ENCODE peak calls at places on chromosome 19, in four cellular contexts. E, L, H and F are unnamed samples.

GRCh38 chr19:1856698-1857603 is 6.4 kb downstream of the KLF16 start:
- DNase-seq in L (no peak), H (peak), E (peak), F (no peak)

GRCh38 chr19:51224163-51224641 is 678 bp upstream of the CD33 start:
- DNase-seq in E (no peak), L (no peak), H (no peak), F (no peak)

GRCh38 chr19:50679177-50680125 is 30.2 kb downstream of the C19orf81 start:
- DNase-seq in H (peak), L (no peak), E (peak), F (peak)

GRCh38 chr19:53945441-53945840 is 17.3 kb upstream of the CACNG8 start:
- DNase-seq in L (no peak), H (no peak), E (no peak), F (no peak)

GRCh38 chr19:53908106-53908932 is 759 bp upstream of the CACNG7 start:
- DNase-seq in L (no peak), E (no peak), H (peak), F (peak)

GRCh38 chr19:5149508-5149907 is 180.6 kb downstream of the KDM4B start:
- DNase-seq in H (no peak), E (no peak), L (no peak), F (no peak)

GRCh38 chr19:4326837-4327251 is 11.8 kb downstream of the STAP2 start:
- DNase-seq in E (no peak), H (no peak), L (no peak), F (no peak)

GRCh38 chr19:6213696-6214585 is 65.8 kb downstream of the MLLT1 start:
- DNase-seq in E (no peak), H (no peak), L (no peak), F (no peak)

GRCh38 chr19:55068803-55069136 is 5.8 kb upstream of the RDH13 start:
- DNase-seq in E (no peak), L (no peak), H (no peak), F (no peak)

GRCh38 chr19:3606690-3607289 is at the start of gene TBXA2R:
- DNase-seq in E (no peak), L (no peak), H (peak), F (no peak)

GRCh38 chr19:34217952-34218817 is 36.2 kb upstream of the GARRE1 start:
- DNase-seq in H (no peak), E (no peak), L (peak), F (no peak)

GRCh38 chr19:42386974-42387707 is 3.0 kb downstream of the CNFN start:
- DNase-seq in L (peak), E (no peak), H (peak), F (peak)

GRCh38 chr19:18109731-18110671 is 12.4 kb downstream of the MAST3 start:
- DNase-seq in H (peak), L (no peak), E (no peak), F (no peak)

GRCh38 chr19:6788896-6789295 is 16.4 kb downstream of the VAV1 start:
- DNase-seq in H (no peak), E (no peak), L (peak), F (no peak)

GRCh38 chr19:39130337-39131254 is 5.0 kb downstream of the PAK4 start:
- DNase-seq in E (no peak), L (no peak), H (no peak), F (no peak)

GRCh38 chr19:50720921-50721291 is 1.3 kb upstream of the SHANK1 start:
- DNase-seq in E (no peak), H (no peak), L (no peak), F (no peak)

GRCh38 chr19:55669418-55670279 is 5.4 kb upstream of the EPN1 start:
- DNase-seq in L (no peak), E (no peak), H (no peak), F (no peak)

GRCh38 chr19:46393456-46394397 is 19.6 kb downstream of the CCDC8 start:
- DNase-seq in H (no peak), E (no peak), L (no peak), F (no peak)

GRCh38 chr19:362154-362553 is 17.6 kb upstream of the MIER2 start:
- DNase-seq in L (no peak), E (no peak), H (no peak), F (no peak)

GRCh38 chr19:38975214-38975860 is at the start of gene FBXO17:
- DNase-seq in E (peak), L (no peak), H (no peak), F (peak)

GRCh38 chr19:17754634-17755532 is 3.6 kb downstream of the FCHO1 start:
- DNase-seq in L (no peak), E (no peak), H (no peak), F (no peak)

GRCh38 chr19:58338825-58339558 is 12.2 kb downstream of the ZSCAN22 start:
- DNase-seq in H (no peak), L (peak), E (no peak), F (no peak)

GRCh38 chr19:6501740-6502648 is at the start of gene TUBB4A:
- DNase-seq in E (no peak), H (no peak), L (no peak), F (peak)

GRCh38 chr19:14371321-14371821 is 9.9 kb upstream of the ADGRE5 start:
- DNase-seq in H (no peak), L (no peak), E (no peak), F (no peak)

GRCh38 chr19:19485161-19485997 is 30.0 kb downstream of the TSSK6 start:
- DNase-seq in E (no peak), L (no peak), H (no peak), F (no peak)

GRCh38 chr19:19485998-19486290 is 29.4 kb downstream of the TSSK6 start:
- DNase-seq in E (no peak), L (no peak), H (no peak), F (no peak)

GRCh38 chr19:19486343-19487076 is 28.8 kb downstream of the TSSK6 start:
- DNase-seq in H (no peak), L (no peak), E (no peak), F (no peak)

GRCh38 chr19:19480688-19481087 is 34.7 kb downstream of the TSSK6 start:
- DNase-seq in L (no peak), H (no peak), E (no peak), F (no peak)

GRCh38 chr19:19482785-19483625 is 32.3 kb downstream of the TSSK6 start:
- DNase-seq in L (no peak), E (no peak), H (no peak), F (no peak)
- H3K27ac ChIP-seq in L (no peak), E (no peak), H (no peak), F (no peak)

DNA sequence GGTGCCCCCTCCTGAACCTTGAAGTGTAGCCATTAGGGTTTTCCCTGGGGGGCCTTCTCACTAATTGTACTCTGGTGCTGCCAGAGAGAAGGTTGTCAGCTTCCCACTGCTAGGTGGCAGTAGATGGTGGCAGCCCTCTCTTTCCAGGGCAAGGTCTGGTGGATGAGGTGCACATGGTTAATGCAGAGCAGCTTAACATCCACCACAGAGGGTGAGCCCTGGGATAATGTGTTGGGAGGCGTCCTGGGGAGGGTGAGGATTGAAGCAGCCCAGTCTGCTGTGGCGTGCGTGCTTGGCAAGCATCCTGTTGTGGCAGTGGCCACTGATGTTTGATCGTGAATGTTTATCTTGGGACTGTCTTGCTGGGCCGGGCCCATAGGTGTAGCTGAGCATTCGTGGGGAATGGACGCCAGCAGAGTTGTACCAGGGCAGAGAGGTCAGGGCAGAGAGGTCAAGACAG is 5.8 kb downstream of the EGLN2 start:
- DNase-seq in L (no peak), E (no peak), H (no peak), F (no peak)
- H3K27ac ChIP-seq in L (no peak), E (peak), H (peak), F (peak)

DNA sequence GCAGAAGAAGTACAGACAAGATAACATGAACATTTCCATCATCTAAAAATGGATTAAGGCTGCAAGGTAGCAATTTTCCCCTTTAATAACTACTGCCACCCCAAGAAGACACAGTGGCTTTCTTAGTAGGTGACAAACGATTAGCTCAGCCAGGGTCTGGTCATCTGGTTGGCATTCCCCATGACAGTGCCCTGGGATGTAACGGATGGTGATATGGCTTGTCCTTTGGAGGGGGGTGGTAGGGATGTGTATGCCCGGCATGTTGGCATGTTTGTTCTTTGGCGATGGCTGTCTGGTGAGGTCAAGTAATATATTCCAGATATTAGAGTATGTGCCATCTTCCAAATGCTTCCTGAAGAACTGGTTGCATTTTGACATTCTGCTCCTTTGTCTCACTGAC is 135.6 kb upstream of the ZNF536 start:
- DNase-seq in L (no peak), E (no peak), H (no peak), F (no peak)
- H3K27ac ChIP-seq in L (no peak), E (no peak), H (no peak), F (peak)

GRCh38 chr19:10752913-10753285 is 35.0 kb downstream of the DNM2 start:
- DNase-seq in L (no peak), E (no peak), H (no peak), F (no peak)

GRCh38 chr19:10749435-10750384 is 31.8 kb downstream of the DNM2 start:
- DNase-seq in L (peak), H (no peak), E (no peak), F (no peak)

GRCh38 chr19:10753305-10753704 is 35.4 kb downstream of the DNM2 start:
- DNase-seq in L (no peak), H (no peak), E (no peak), F (no peak)

GRCh38 chr19:10752237-10752912 is 34.5 kb downstream of the DNM2 start:
- DNase-seq in H (no peak), E (no peak), L (no peak), F (peak)

GRCh38 chr19:10751109-10751972 is 33.5 kb downstream of the DNM2 start:
- DNase-seq in E (no peak), H (no peak), L (no peak), F (no peak)
- H3K27ac ChIP-seq in E (peak), H (peak), L (no peak), F (peak)

GRCh38 chr19:7909471-7910067 is 5.1 kb upstream of the TGFBR3L start:
- DNase-seq in E (no peak), L (no peak), H (no peak), F (no peak)
- H3K27ac ChIP-seq in E (no peak), L (no peak), H (no peak), F (no peak)

GRCh38 chr19:9857076-9857721 is 22.1 kb downstream of the PIN1 start:
- DNase-seq in L (no peak), H (no peak), E (no peak), F (no peak)
- H3K27ac ChIP-seq in L (no peak), H (no peak), E (no peak), F (no peak)